ENCODE peak calls at places on chromosomes 1 and 21, in five cellular contexts. K is NCI-H1694 treated with DMSO at 0.1 percent for 48 hours, Z is adrenal gland, O is glutamatergic neuron, U is AG08396. W is an unnamed sample.

GRCh38 chr1:6831368-6831767 is 46.1 kb downstream of the CAMTA1 start:
- DNase-seq in K (no peak), Z (no peak), O (no peak), U (no peak), W (no peak)

GRCh38 chr1:229859026-229859425 is 208.0 kb upstream of the GALNT2 start:
- DNase-seq in K (no peak), Z (no peak), O (no peak), U (no peak), W (no peak)

GRCh38 chr1:164473544-164473943 is 85.4 kb upstream of the PBX1 start:
- DNase-seq in K (no peak), Z (no peak), O (no peak), U (no peak), W (no peak)

GRCh38 chr1:154404984-154405761 is at the start of gene IL6R:
- DNase-seq in K (peak), Z (peak), O (peak), U (peak), W (peak)

GRCh38 chr1:206891412-206891811 is 5.8 kb upstream of the IL24 start:
- DNase-seq in K (no peak), Z (no peak), O (no peak), U (no peak), W (no peak)

GRCh38 chr1:53316058-53316741 is 11.7 kb downstream of the LRP8 start:
- DNase-seq in K (peak), Z (no peak), O (peak), U (no peak), W (no peak)

GRCh38 chr1:221863635-221864034 is 121.7 kb upstream of the DUSP10 start:
- DNase-seq in K (no peak), Z (no peak), O (no peak), U (no peak), W (no peak)

GRCh38 chr21:36125513-36126121 is 9.3 kb upstream of the CBR3 start:
- DNase-seq in K (peak), Z (peak), O (peak), U (peak), W (peak)

GRCh38 chr1:8363764-8364301 is 45.9 kb downstream of the SLC45A1 start:
- DNase-seq in K (no peak), Z (no peak), O (no peak), U (no peak), W (no peak)

GRCh38 chr1:220880726-220881506 is 1.7 kb downstream of the HLX start:
- DNase-seq in K (no peak), Z (peak), O (peak), U (peak), W (no peak)

GRCh38 chr21:45726438-45726837 is 82.9 kb downstream of the PCBP3 start:
- DNase-seq in K (no peak), Z (no peak), O (no peak), U (no peak), W (no peak)

GRCh38 chr1:153651771-153652170 is 6.7 kb upstream of the SNAPIN start:
- DNase-seq in K (no peak), Z (no peak), O (no peak), U (no peak), W (no peak)

GRCh38 chr1:28115267-28115666 is 26.9 kb upstream of the EYA3 start:
- DNase-seq in K (no peak), Z (peak), O (no peak), U (no peak), W (no peak)

GRCh38 chr21:25772680-25773079 is 37.9 kb downstream of the GABPA start:
- DNase-seq in K (peak), Z (no peak), O (no peak), U (no peak), W (no peak)

GRCh38 chr1:224080082-224080774 is 33.7 kb upstream of the FBXO28 start:
- DNase-seq in K (no peak), Z (no peak), O (no peak), U (peak), W (no peak)

GRCh38 chr1:12083766-12084165 is 20.7 kb downstream of the TNFRSF8 start:
- DNase-seq in K (no peak), Z (no peak), O (no peak), U (no peak), W (no peak)

GRCh38 chr1:98049370-98050115 is 128.7 kb upstream of the DPYD start:
- DNase-seq in K (peak), Z (peak), O (peak), U (no peak), W (no peak)

GRCh38 chr21:38957575-38958340 is 152.0 kb downstream of the ETS2 start:
- DNase-seq in K (no peak), Z (no peak), O (no peak), U (no peak), W (no peak)

GRCh38 chr1:119631433-119632102 is 16.5 kb downstream of the ZNF697 start:
- DNase-seq in K (peak), Z (peak), O (peak), U (peak), W (no peak)

GRCh38 chr1:897176-897575 is 26.5 kb upstream of the SAMD11 start:
- DNase-seq in K (no peak), Z (no peak), O (no peak), U (no peak), W (no peak)

GRCh38 chr1:90964444-90965035 is 57.3 kb downstream of the ZNF644 start:
- DNase-seq in K (peak), Z (no peak), O (no peak), U (no peak), W (no peak)

GRCh38 chr1:162552684-162553252 is 8.8 kb upstream of the UAP1 start:
- DNase-seq in K (no peak), Z (no peak), O (no peak), U (no peak), W (no peak)

GRCh38 chr1:50861742-50862141 is 98.3 kb downstream of the FAF1 start:
- DNase-seq in K (no peak), Z (no peak), O (no peak), U (no peak), W (no peak)

GRCh38 chr1:32701951-32702598 is 495 bp downstream of the SYNC start:
- DNase-seq in K (peak), Z (no peak), O (peak), U (peak), W (no peak)

GRCh38 chr1:84365225-84366221 is 32.8 kb upstream of the DNASE2B start:
- DNase-seq in K (no peak), Z (peak), O (no peak), U (peak), W (no peak)

GRCh38 chr1:180256353-180257027 is 26.4 kb downstream of the LHX4 start:
- DNase-seq in K (no peak), Z (peak), O (no peak), U (no peak), W (no peak)

GRCh38 chr21:33232640-33233039 is 2.9 kb downstream of the IFNAR2 start:
- DNase-seq in K (no peak), Z (no peak), O (no peak), U (no peak), W (no peak)

GRCh38 chr1:226482975-226483660 is 65.4 kb upstream of the STUM start:
- DNase-seq in K (peak), Z (no peak), O (no peak), U (no peak), W (no peak)

GRCh38 chr1:202888204-202888506 is 794 bp downstream of the RABIF start:
- DNase-seq in K (no peak), Z (no peak), O (no peak), U (no peak), W (no peak)

GRCh38 chr1:216812966-216813365 is 89.7 kb upstream of the ESRRG start:
- DNase-seq in K (no peak), Z (no peak), O (peak), U (peak), W (no peak)

GRCh38 chr1:101314244-101314643 is 77.4 kb downstream of the S1PR1 start:
- DNase-seq in K (no peak), Z (no peak), O (no peak), U (peak), W (no peak)